ENCODE peak calls at places on chromosomes 11 and 22, in four cellular contexts. H is activated naive CD4-positive, alpha-beta T cell treated with anti-CD3 and anti-CD28 coated beads, Interleukin-2, amount 10 ng/mL, durations not matched to agents 7 days and 5 days; Y is Right ventricle myocardium superior; V is neuronal stem cell. M is an unnamed sample.

GRCh38 chr22:49946612-49947295 is 13.8 kb upstream of the PIM3 start:
- DNase-seq in H (no peak), Y (no peak), V (no peak), M (no peak)

GRCh38 chr11:41879186-41879738 is 419.8 kb upstream of the LRRC4C start:
- DNase-seq in H (no peak), Y (no peak), V (no peak), M (no peak)

GRCh38 chr22:38628444-38628843 is 27.7 kb downstream of the FAM227A start:
- DNase-seq in H (no peak), Y (no peak), V (no peak), M (no peak)

GRCh38 chr11:2529173-2529572 is 84.4 kb downstream of the KCNQ1 start:
- DNase-seq in H (no peak), Y (no peak), V (no peak), M (no peak)

GRCh38 chr22:50656122-50657070 is 16.2 kb upstream of the SHANK3 start:
- DNase-seq in H (no peak), Y (peak), V (no peak), M (no peak)

GRCh38 chr11:11250470-11250869 is 102.6 kb downstream of the CSNK2A3 start:
- DNase-seq in H (no peak), Y (no peak), V (no peak), M (no peak)

GRCh38 chr11:105937331-105937730 is 84.7 kb downstream of the MSANTD4 start:
- DNase-seq in H (no peak), Y (no peak), V (no peak), M (no peak)

GRCh38 chr11:117505285-117505970 is 177.8 kb downstream of the CEP164 start:
- DNase-seq in H (no peak), Y (no peak), V (no peak), M (no peak)

GRCh38 chr11:113329725-113330124 is 15.3 kb downstream of the TTC12 start:
- DNase-seq in H (no peak), Y (no peak), V (no peak), M (no peak)

GRCh38 chr11:86551286-86551685 is 121.1 kb downstream of the ME3 start:
- DNase-seq in H (no peak), Y (no peak), V (no peak), M (no peak)

GRCh38 chr11:1836011-1836945 is 1.5 kb downstream of the SYT8 start:
- DNase-seq in H (no peak), Y (peak), V (no peak), M (no peak)

GRCh38 chr11:97732011-97732632 is 1288.6 kb upstream of the CNTN5 start:
- DNase-seq in H (no peak), Y (no peak), V (no peak), M (no peak)

GRCh38 chr11:128420943-128421342 is 166.4 kb downstream of the ETS1 start:
- DNase-seq in H (no peak), Y (no peak), V (no peak), M (no peak)

GRCh38 chr11:66638177-66639065 is at the start of gene RBM4:
- DNase-seq in H (peak), Y (peak), V (peak), M (peak)

GRCh38 chr11:3796346-3796745 is 1.0 kb downstream of the NUP98 start:
- DNase-seq in H (no peak), Y (no peak), V (no peak), M (no peak)

GRCh38 chr22:48488611-48489456 is 1338.8 kb downstream of the BRD1 start:
- DNase-seq in H (no peak), Y (peak), V (peak), M (peak)

GRCh38 chr22:17910561-17911311 is 113.6 kb downstream of the MICAL3 start:
- DNase-seq in H (no peak), Y (peak), V (no peak), M (peak)

GRCh38 chr11:64285885-64286800 is 495 bp downstream of the GPR137 start:
- DNase-seq in H (peak), Y (no peak), V (no peak), M (no peak)

GRCh38 chr11:110479445-110480101 is 49.8 kb downstream of the FDX1 start:
- DNase-seq in H (no peak), Y (no peak), V (no peak), M (peak)

GRCh38 chr11:116540645-116541044 is 232.1 kb downstream of the BUD13 start:
- DNase-seq in H (no peak), Y (no peak), V (no peak), M (no peak)

GRCh38 chr11:12523180-12523924 is 146.0 kb downstream of the PARVA start:
- DNase-seq in H (no peak), Y (peak), V (no peak), M (no peak)

GRCh38 chr11:14073821-14074529 is 111.5 kb downstream of the SPON1 start:
- DNase-seq in H (no peak), Y (no peak), V (no peak), M (no peak)

GRCh38 chr11:121341609-121342008 is 49.0 kb downstream of the SC5D start:
- DNase-seq in H (peak), Y (no peak), V (no peak), M (no peak)

GRCh38 chr11:66333896-66334604 is 2.2 kb downstream of the RIN1 start:
- DNase-seq in H (no peak), Y (peak), V (no peak), M (no peak)

GRCh38 chr22:49302530-49302929 is 525.1 kb downstream of the BRD1 start:
- DNase-seq in H (no peak), Y (no peak), V (no peak), M (no peak)

GRCh38 chr11:86067230-86068137 is 1.4 kb downstream of the PICALM start:
- DNase-seq in H (no peak), Y (no peak), V (no peak), M (no peak)

M was measured in frontal cortex.